ENCODE peak calls at places on chromosomes 5 and 9, in seven cellular contexts. F is cardiac septum, X is heart left ventricle, I is GM03348, J is Right ventricle myocardium superior, Y is heart right ventricle, P is GM23248. R is an unnamed sample.

GRCh38 chr5:82106207-82106606 is 134.4 kb downstream of the ATG10 start:
- DNase-seq in F (no peak), X (no peak), I (no peak), J (no peak), Y (no peak), P (peak), R (no peak)

GRCh38 chr9:1877951-1878350 is 137.2 kb upstream of the SMARCA2 start:
- DNase-seq in F (no peak), X (no peak), I (no peak), J (no peak), Y (no peak), P (no peak), R (no peak)

GRCh38 chr5:144144956-144145751 is 25.3 kb downstream of the YIPF5 start:
- DNase-seq in F (no peak), X (no peak), I (no peak), J (no peak), Y (no peak), P (no peak), R (no peak)

GRCh38 chr9:131733601-131734061 is 6.2 kb downstream of the RAPGEF1 start:
- DNase-seq in F (no peak), X (no peak), I (peak), J (no peak), Y (peak), P (peak), R (peak)

GRCh38 chr9:135811796-135812195 is 95.5 kb downstream of the CAMSAP1 start:
- DNase-seq in F (no peak), X (no peak), I (no peak), J (peak), Y (no peak), P (no peak), R (no peak)

GRCh38 chr5:96220610-96221390 is 212.2 kb downstream of the PCSK1 start:
- DNase-seq in F (no peak), X (no peak), I (peak), J (no peak), Y (no peak), P (peak), R (no peak)

GRCh38 chr9:94918038-94918753 is 191.7 kb downstream of the AOPEP start:
- DNase-seq in F (no peak), X (no peak), I (no peak), J (no peak), Y (no peak), P (no peak), R (no peak)

GRCh38 chr5:119483155-119483554 is 30.9 kb downstream of the HSD17B4 start:
- DNase-seq in F (no peak), X (no peak), I (no peak), J (no peak), Y (no peak), P (no peak), R (no peak)

GRCh38 chr9:114275246-114275994 is 47.5 kb upstream of the ORM1 start:
- DNase-seq in F (peak), X (peak), I (no peak), J (no peak), Y (no peak), P (peak), R (peak)

GRCh38 chr9:134683714-134684374 is 42.2 kb downstream of the COL5A1 start:
- DNase-seq in F (no peak), X (no peak), I (no peak), J (peak), Y (no peak), P (no peak), R (peak)

GRCh38 chr9:5582835-5583195 is 46.1 kb upstream of the RIC1 start:
- DNase-seq in F (no peak), X (peak), I (peak), J (no peak), Y (no peak), P (peak), R (no peak)

R was measured in posterior vena cava.